ENCODE peak calls at places on chromosomes 5 and 9, in nine cellular contexts. I, M, Y, E, J, X, P, T and L are unnamed samples.
A peak's percentile ranks its signal among the peaks of the same experiment; 100 is the strongest.

GRCh38 chr9:70256123-70256551 is 2.6 kb upstream of the SMC5 start:
- DNase-seq in I (peak; percentile 20), M (no peak), Y (peak; percentile 30), E (no peak), J (peak; percentile 26), X (no peak), P (no peak), T (peak; percentile 82), L (no peak)

GRCh38 chr5:64206653-64207052 is 41.0 kb downstream of the RNF180 start:
- DNase-seq in I (no peak), M (no peak), Y (no peak), E (no peak), J (no peak), X (no peak), P (no peak), T (no peak), L (no peak)

GRCh38 chr9:110579763-110580255 is 268 bp upstream of the SVEP1 start:
- DNase-seq in I (no peak), M (peak; percentile 23), Y (peak; percentile 86), E (no peak), J (peak; percentile 68), X (no peak), P (no peak), T (no peak), L (no peak)

GRCh38 chr5:56259002-56259511 is 25.9 kb upstream of the ANKRD55 start:
- DNase-seq in I (no peak), M (no peak), Y (peak; percentile 89), E (no peak), J (peak; percentile 95), X (no peak), P (no peak), T (peak; percentile 86), L (no peak)

GRCh38 chr5:36644727-36645126 is 38.3 kb downstream of the SLC1A3 start:
- DNase-seq in I (no peak), M (no peak), Y (no peak), E (no peak), J (no peak), X (no peak), P (no peak), T (no peak), L (no peak)

GRCh38 chr5:26757941-26758340 is 280.4 kb downstream of the CDH9 start:
- DNase-seq in I (no peak), M (no peak), Y (no peak), E (no peak), J (no peak), X (no peak), P (no peak), T (peak; percentile 26), L (no peak)

GRCh38 chr5:168464641-168465040 is 21.6 kb upstream of the RARS1 start:
- DNase-seq in I (no peak), M (no peak), Y (no peak), E (no peak), J (no peak), X (no peak), P (no peak), T (no peak), L (no peak)

GRCh38 chr9:90883661-90884060 is 82.0 kb downstream of the SYK start:
- DNase-seq in I (no peak), M (no peak), Y (no peak), E (no peak), J (no peak), X (no peak), P (no peak), T (no peak), L (no peak)

GRCh38 chr9:79477955-79478751 is 93.6 kb upstream of the TLE4 start:
- DNase-seq in I (no peak), M (no peak), Y (no peak), E (peak; percentile 17), J (no peak), X (peak; percentile 13), P (no peak), T (peak; percentile 32), L (peak; percentile 53)

GRCh38 chr9:133347515-133347984 is 381 bp downstream of the MED22 start:
- DNase-seq in I (peak; percentile 47), M (peak; percentile 43), Y (peak; percentile 71), E (peak; percentile 50), J (no peak), X (no peak), P (peak; percentile 46), T (peak; percentile 30), L (peak; percentile 41)

GRCh38 chr5:111730659-111731382 is 26.2 kb downstream of the NREP start:
- DNase-seq in I (no peak), M (no peak), Y (no peak), E (no peak), J (no peak), X (no peak), P (no peak), T (no peak), L (no peak)

GRCh38 chr5:10789021-10789420 is 28.0 kb upstream of the DAP start:
- DNase-seq in I (no peak), M (peak; percentile 20), Y (peak; percentile 75), E (peak; percentile 10), J (peak; percentile 85), X (no peak), P (no peak), T (peak; percentile 69), L (no peak)

GRCh38 chr5:152456815-152457443 is 51.9 kb upstream of the NMUR2 start:
- DNase-seq in I (no peak), M (no peak), Y (no peak), E (no peak), J (no peak), X (no peak), P (no peak), T (no peak), L (no peak)

GRCh38 chr9:97312556-97312955 is 5.1 kb downstream of the CCDC180 start:
- DNase-seq in I (no peak), M (no peak), Y (no peak), E (no peak), J (no peak), X (no peak), P (no peak), T (no peak), L (no peak)

GRCh38 chr5:118557103-118557805 is 431.1 kb downstream of the DTWD2 start:
- DNase-seq in I (no peak), M (no peak), Y (no peak), E (no peak), J (no peak), X (no peak), P (no peak), T (no peak), L (no peak)

GRCh38 chr5:91225848-91226686 is 157.1 kb downstream of the ARRDC3 start:
- DNase-seq in I (peak; percentile 58), M (no peak), Y (no peak), E (peak; percentile 53), J (no peak), X (peak; percentile 20), P (peak; percentile 1), T (peak; percentile 56), L (peak; percentile 14)

GRCh38 chr9:129888085-129888808 is 53.0 kb downstream of the USP20 start:
- DNase-seq in I (peak; percentile 51), M (peak; percentile 53), Y (no peak), E (peak; percentile 84), J (no peak), X (no peak), P (peak; percentile 56), T (no peak), L (peak; percentile 94)

GRCh38 chr5:2725957-2726356 is 25.5 kb downstream of the IRX2 start:
- DNase-seq in I (no peak), M (no peak), Y (no peak), E (no peak), J (no peak), X (no peak), P (no peak), T (no peak), L (no peak)

GRCh38 chr5:130168211-130168610 is 263.9 kb downstream of the CHSY3 start:
- DNase-seq in I (no peak), M (no peak), Y (no peak), E (no peak), J (no peak), X (no peak), P (no peak), T (peak; percentile 32), L (no peak)

GRCh38 chr9:27572566-27572917 is 739 bp downstream of the C9orf72 start:
- DNase-seq in I (no peak), M (no peak), Y (peak; percentile 9), E (peak; percentile 64), J (peak; percentile 43), X (no peak), P (no peak), T (peak; percentile 44), L (peak; percentile 69)

GRCh38 chr5:176987583-176987982 is 19.0 kb downstream of the UIMC1 start:
- DNase-seq in I (no peak), M (no peak), Y (no peak), E (no peak), J (no peak), X (no peak), P (no peak), T (no peak), L (no peak)

GRCh38 chr9:114612272-114612923 is 1.3 kb downstream of the TMEM268 start:
- DNase-seq in I (peak; percentile 48), M (no peak), Y (no peak), E (no peak), J (no peak), X (no peak), P (no peak), T (no peak), L (no peak)

GRCh38 chr5:80755634-80756033 is 100.9 kb upstream of the DHFR start:
- DNase-seq in I (no peak), M (no peak), Y (no peak), E (no peak), J (no peak), X (no peak), P (no peak), T (no peak), L (peak; percentile 10)

GRCh38 chr5:133957591-133957990 is 10.8 kb downstream of the C5orf15 start:
- DNase-seq in I (no peak), M (no peak), Y (no peak), E (no peak), J (no peak), X (no peak), P (no peak), T (no peak), L (no peak)

GRCh38 chr9:109500421-109500974 is 2.4 kb upstream of the PTPN3 start:
- DNase-seq in I (no peak), M (no peak), Y (no peak), E (no peak), J (no peak), X (no peak), P (no peak), T (no peak), L (no peak)

GRCh38 chr9:105501414-105501813 is 53.6 kb downstream of the FSD1L start:
- DNase-seq in I (no peak), M (no peak), Y (no peak), E (no peak), J (no peak), X (no peak), P (no peak), T (no peak), L (no peak)

GRCh38 chr9:122220673-122221222 is 8.0 kb downstream of the LHX6 start:
- DNase-seq in I (no peak), M (no peak), Y (no peak), E (no peak), J (no peak), X (no peak), P (no peak), T (no peak), L (no peak)

GRCh38 chr9:130382086-130382485 is 62.7 kb upstream of the ASS1 start:
- DNase-seq in I (no peak), M (no peak), Y (no peak), E (no peak), J (no peak), X (no peak), P (no peak), T (no peak), L (no peak)

GRCh38 chr5:149860801-149861322 is 83.7 kb downstream of the PDE6A start:
- DNase-seq in I (no peak), M (no peak), Y (no peak), E (no peak), J (no peak), X (no peak), P (no peak), T (peak; percentile 84), L (no peak)

GRCh38 chr9:98342819-98343208 is 87.4 kb upstream of the TBC1D2 start:
- DNase-seq in I (no peak), M (no peak), Y (no peak), E (no peak), J (no peak), X (no peak), P (no peak), T (no peak), L (no peak)

GRCh38 chr9:38022203-38022602 is 46.8 kb downstream of the SHB start:
- DNase-seq in I (no peak), M (no peak), Y (no peak), E (no peak), J (no peak), X (no peak), P (no peak), T (no peak), L (no peak)